ENCODE peak calls at places on chromosomes 12 and 14, in eight cellular contexts. N is suprapubic skin, S is HepG2, Y is ovary, R is H1, L is tibial nerve, V is stomach, E is testis. M is an unnamed sample.

GRCh38 chr12:16849473-16849872 is 243.5 kb upstream of the LMO3 start:
- DNase-seq in V (no peak), Y (no peak), E (no peak), L (no peak), S (no peak), N (no peak), R (no peak), M (no peak)

GRCh38 chr12:77001181-77001758 is 64.1 kb downstream of the E2F7 start:
- DNase-seq in V (no peak), S (no peak), L (no peak), R (no peak), N (no peak), Y (no peak), E (peak; percentile 21), M (no peak)

GRCh38 chr12:101051901-101052550 is 158.0 kb downstream of the SLC5A8 start:
- DNase-seq in L (no peak), Y (peak; percentile 63), N (no peak), S (peak; percentile 88), E (peak; percentile 20), V (no peak), R (no peak), M (peak; percentile 60)

GRCh38 chr12:132152921-132153321 is 8.7 kb downstream of the NOC4L start:
- DNase-seq in Y (no peak), S (no peak), R (no peak), L (no peak), V (no peak), N (peak; percentile 49), E (no peak), M (no peak)

GRCh38 chr12:109732321-109733305 is 19.0 kb downstream of the FAM222A start:
- DNase-seq in Y (no peak), E (peak; percentile 17), S (no peak), V (peak; percentile 21), N (peak; percentile 27), L (no peak), R (peak; percentile 40), M (peak; percentile 13)

GRCh38 chr12:42086021-42086420 is 58.7 kb downstream of the GXYLT1 start:
- DNase-seq in N (no peak), R (no peak), Y (no peak), E (no peak), V (no peak), L (no peak), S (no peak), M (no peak)

GRCh38 chr14:58362798-58363412 is 32.8 kb upstream of the TOMM20L start:
- DNase-seq in N (no peak), S (peak; percentile 41), E (no peak), L (no peak), R (no peak), V (no peak), Y (no peak), M (no peak)

GRCh38 chr12:66707002-66707697 is 28.3 kb upstream of the GRIP1 start:
- DNase-seq in L (no peak), Y (no peak), E (no peak), S (no peak), N (no peak), R (no peak), V (no peak), M (no peak)

GRCh38 chr12:91743727-91744126 is 401.9 kb downstream of the BTG1 start:
- DNase-seq in Y (no peak), L (no peak), N (no peak), S (no peak), E (no peak), R (no peak), V (no peak), M (no peak)

GRCh38 chr12:32561931-32562341 is 117.2 kb upstream of the DNM1L start:
- DNase-seq in S (peak; percentile 34), V (no peak), R (no peak), N (no peak), L (no peak), E (peak; percentile 47), Y (peak; percentile 42), M (no peak)
- H3K4me3 ChIP-seq in S (no peak overlapping the region), V (no peak overlapping the region), R (no peak overlapping the region), N (no peak overlapping the region), L (no peak overlapping the region), E (no peak overlapping the region), Y (no peak overlapping the region), M (no peak overlapping the region)

DNA sequence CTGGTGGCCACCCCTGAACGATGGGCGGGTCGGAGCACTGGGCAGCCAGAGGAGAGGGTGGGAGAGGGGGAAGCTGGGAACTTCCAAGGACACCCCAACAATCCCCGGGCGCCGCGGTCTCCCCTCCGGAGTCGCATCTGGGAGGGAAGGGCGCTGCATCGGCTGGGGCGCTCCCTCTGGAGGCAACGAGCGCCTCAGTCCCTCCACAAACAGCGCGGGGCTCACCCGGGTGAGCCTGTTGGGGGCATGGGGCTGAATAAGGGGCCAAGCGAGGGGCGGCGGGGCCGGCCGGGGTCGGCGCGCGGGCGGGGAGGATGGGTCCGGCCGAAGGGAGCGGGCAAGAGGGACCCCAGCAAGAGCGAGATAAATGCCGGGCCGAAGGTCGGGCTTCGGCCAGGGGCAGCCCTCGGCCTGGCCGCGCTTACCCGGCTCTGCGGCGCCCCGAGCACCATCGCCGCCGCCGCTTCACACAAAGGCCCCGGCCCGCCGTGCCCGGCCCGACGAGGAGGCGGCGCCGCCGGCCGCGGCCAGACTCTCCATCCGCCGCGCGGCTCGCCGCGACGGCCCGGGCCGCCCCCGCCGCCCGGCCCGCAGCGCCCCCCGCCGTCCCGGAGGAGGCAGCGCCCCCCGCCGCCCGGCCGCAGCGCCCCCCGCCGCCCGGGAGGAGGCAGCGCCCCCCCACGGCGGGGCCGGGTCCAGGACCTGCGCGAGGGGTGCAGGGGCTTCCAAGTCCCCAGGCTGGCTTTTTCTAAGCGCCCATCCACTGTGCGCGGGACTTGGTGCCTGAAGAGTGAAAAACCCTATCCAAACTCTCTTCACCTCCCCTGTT is at the start of gene ZBTB39:
- DNase-seq in R (peak; percentile 81), V (peak; percentile 67), E (peak; percentile 58), Y (peak; percentile 47), L (no peak), N (no peak), S (peak; percentile 20), M (peak; percentile 61)
- TF ChIP-seq POLR2A in R (peak; percentile 56), V (no peak), E (no peak), Y (peak; percentile 16), L (no peak), N (no peak), S (peak; percentile 68), M (no peak)

DNA sequence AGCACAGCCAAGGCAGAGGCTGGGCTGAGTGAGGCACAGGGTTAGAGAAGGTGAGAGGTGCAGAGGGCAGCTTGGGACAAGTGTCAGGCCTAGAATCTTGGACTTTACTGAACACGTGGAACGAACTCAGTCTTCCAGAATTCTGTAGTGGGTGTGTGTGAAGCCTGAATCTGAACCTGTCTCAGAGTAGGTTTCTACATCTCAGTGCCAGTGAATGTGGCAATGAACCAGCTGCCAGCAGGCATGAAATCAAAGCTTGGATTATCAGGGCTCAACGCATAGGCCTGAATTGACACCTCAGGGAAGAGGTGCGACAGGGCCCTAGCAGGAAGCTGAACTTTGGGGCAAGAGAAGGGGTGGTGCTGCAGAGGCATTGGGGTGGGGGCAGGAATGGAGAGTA is 104.6 kb downstream of the SAMD4A start:
- DNase-seq in V (no peak), S (no peak), N (no peak), R (no peak), L (no peak), E (no peak), Y (no peak), M (no peak)
- H3K4me1 ChIP-seq in V (peaks cover 46% of the 10 kb centered on the region), S (peaks cover 46% of the 10 kb centered on the region), N (peaks cover 39% of the 10 kb centered on the region), R (peaks cover 15% of the 10 kb centered on the region), L (peaks cover 24% of the 10 kb centered on the region), E (peaks cover 22% of the 10 kb centered on the region), Y (peaks cover 1% of the 10 kb centered on the region), M (no peaks in the 10 kb centered on the region)

GRCh38 chr12:10406725-10407124 is 2.8 kb downstream of the KLRC4 start:
- DNase-seq in S (no peak), R (no peak), L (peak; percentile 56), N (peak; percentile 63), V (no peak), Y (no peak), E (peak; percentile 22), M (no peak)
- H3K4me3 ChIP-seq in S (no peak overlapping the region), R (no peak overlapping the region), L (no peak overlapping the region), N (no peak overlapping the region), V (no peak overlapping the region), Y (no peak overlapping the region), E (no peak overlapping the region), M (no peak overlapping the region)

DNA sequence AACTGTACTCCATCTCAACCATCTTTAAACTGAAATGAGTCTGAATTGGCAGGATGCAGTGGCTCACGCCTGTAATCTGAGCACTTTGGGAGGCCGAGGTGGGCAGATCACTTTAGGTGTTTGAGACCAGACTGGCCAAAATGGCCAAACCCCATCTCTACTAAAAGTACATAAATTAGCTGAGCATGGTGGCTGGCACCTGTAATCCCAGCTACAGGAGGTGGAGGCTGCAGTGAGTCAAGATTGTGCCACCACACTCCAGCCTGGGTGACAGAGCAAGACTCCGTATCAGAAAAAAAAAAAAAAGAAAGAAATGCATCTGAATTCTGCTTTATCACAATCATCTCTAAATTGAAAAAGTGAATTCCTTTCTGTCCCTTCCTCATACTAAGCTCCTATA is 110.3 kb downstream of the NELL2 start:
- DNase-seq in S (no peak), L (no peak), R (no peak), Y (no peak), E (no peak), V (no peak), N (no peak), M (no peak)
- TF ChIP-seq POLR2A in S (no peak), L (no peak), R (no peak), Y (no peak), E (no peak), V (no peak), N (no peak), M (no peak)

GRCh38 chr14:60956202-60956601 is 24.7 kb downstream of the TRMT5 start:
- DNase-seq in V (no peak), N (no peak), S (no peak), E (no peak), Y (no peak), R (no peak), L (no peak), M (no peak)
- H3K4me1 ChIP-seq in V (no peaks in the 10 kb centered on the region), N (no peaks in the 10 kb centered on the region), S (peaks cover 10% of the 10 kb centered on the region), E (no peaks in the 10 kb centered on the region), Y (peaks cover 4% of the 10 kb centered on the region), R (no peaks in the 10 kb centered on the region), L (no peaks in the 10 kb centered on the region), M (no peaks in the 10 kb centered on the region)

DNA sequence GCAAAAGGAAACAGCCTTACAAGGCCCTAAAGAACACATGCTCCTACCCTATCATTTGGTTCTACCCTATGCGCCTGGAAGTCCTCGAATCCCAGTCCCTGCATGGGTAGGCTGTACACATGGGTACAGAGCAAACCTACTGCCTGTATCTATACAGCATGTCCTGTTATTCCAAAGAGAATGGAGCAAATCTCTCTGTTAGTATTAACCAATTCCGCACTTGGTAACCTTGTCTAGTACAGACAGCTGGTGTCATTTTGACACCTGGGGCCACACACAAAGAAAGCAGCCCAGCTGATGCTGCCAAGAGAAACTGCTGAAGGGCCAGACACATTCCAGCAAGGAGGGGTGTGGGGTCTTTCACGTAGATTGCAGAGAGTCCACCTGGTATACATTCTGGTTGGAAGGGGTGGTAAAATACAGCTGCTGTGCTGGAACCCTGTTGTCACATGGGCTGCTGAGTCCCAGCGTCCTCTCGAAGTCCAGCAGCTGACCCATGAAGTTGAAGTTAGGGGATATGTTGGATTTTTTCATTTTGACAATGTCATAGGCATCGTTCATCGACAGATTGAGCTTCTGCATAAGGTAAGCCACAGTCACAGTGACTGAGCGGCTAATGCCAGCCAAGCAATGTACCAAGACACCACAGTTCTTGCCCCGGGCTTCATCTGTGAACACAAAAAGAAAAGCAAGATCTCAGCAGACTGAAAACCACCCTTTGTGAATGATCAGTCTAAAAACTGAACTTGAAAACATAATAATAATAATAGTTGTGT is 3.2 kb downstream of the DUSP6 start:
- DNase-seq in R (no peak), Y (no peak), V (no peak), L (no peak), E (no peak), S (no peak), N (no peak), M (no peak)
- H3K4me3 ChIP-seq in R (peak overlapping the region; percentile 84), Y (no peak overlapping the region), V (peak overlapping the region; percentile 72), L (peak overlapping the region; percentile 85), E (no peak overlapping the region), S (peak overlapping the region; percentile 99), N (peak overlapping the region; percentile 94), M (no peak overlapping the region)

M was measured in body of pancreas.